ENCODE peak calls at places on chromosomes 13 and 19, in four cellular contexts. T, B, K and H are unnamed samples.

GRCh38 chr19:41937525-41937924 is 9.3 kb upstream of the ERFL start:
- DNase-seq in T (no peak), B (no peak), K (no peak), H (no peak)

GRCh38 chr19:19615086-19615485 is 3.4 kb downstream of the PBX4 start:
- DNase-seq in K (no peak), T (no peak), B (no peak), H (no peak)

GRCh38 chr13:38943231-38943630 is 47.4 kb downstream of the STOML3 start:
- DNase-seq in B (no peak), K (no peak), T (no peak), H (no peak)

GRCh38 chr19:38990949-38991697 is 15.6 kb upstream of the FBXO17 start:
- DNase-seq in K (no peak), B (no peak), T (no peak), H (no peak)

GRCh38 chr13:37475966-37476365 is 122.6 kb downstream of the POSTN start:
- DNase-seq in K (no peak), T (no peak), B (no peak), H (no peak)

GRCh38 chr19:17370026-17370587 is 7.0 kb downstream of the PLVAP start:
- DNase-seq in B (no peak), T (no peak), K (no peak), H (no peak)

GRCh38 chr13:65638572-65639168 is 1591.5 kb downstream of the PCDH9 start:
- DNase-seq in B (no peak), K (no peak), T (peak; percentile 51), H (no peak)

GRCh38 chr13:106736941-106737340 is 169.0 kb upstream of the ARGLU1 start:
- DNase-seq in B (no peak), T (no peak), K (no peak), H (no peak)

GRCh38 chr19:49362048-49362925 is at the start of gene TEAD2:
- DNase-seq in K (no peak), T (peak; percentile 63), B (peak; percentile 88), H (peak; percentile 55)

GRCh38 chr19:49701271-49701786 is 10.4 kb downstream of the CPT1C start:
- DNase-seq in B (no peak), K (no peak), T (no peak), H (no peak)

GRCh38 chr19:49554701-49555181 is 25.6 kb downstream of the NOSIP start:
- DNase-seq in B (no peak), K (no peak), T (peak; percentile 94), H (no peak)

GRCh38 chr13:106344318-106344717 is 191.1 kb downstream of the EFNB2 start:
- DNase-seq in K (no peak), T (no peak), B (no peak), H (no peak)

GRCh38 chr13:106382569-106382968 is 152.9 kb downstream of the EFNB2 start:
- DNase-seq in T (no peak), K (no peak), B (no peak), H (no peak)

GRCh38 chr13:46553521-46553885 is 533 bp downstream of the LRCH1 start:
- DNase-seq in T (no peak), K (peak; percentile 57), B (peak; percentile 71), H (peak; percentile 36)

GRCh38 chr13:75399168-75399878 is 82.6 kb downstream of the TBC1D4 start:
- DNase-seq in K (no peak), B (no peak), T (no peak), H (no peak)

GRCh38 chr19:58538257-58539168 is 5.4 kb upstream of the TRIM28 start:
- DNase-seq in B (peak; percentile 68), K (no peak), T (peak; percentile 83), H (no peak)

GRCh38 chr13:106348032-106348431 is 187.4 kb downstream of the EFNB2 start:
- DNase-seq in B (no peak), T (peak; percentile 92), K (no peak), H (no peak)

GRCh38 chr19:38285567-38285966 is 18.5 kb upstream of the C19orf33 start:
- DNase-seq in B (no peak), K (no peak), T (no peak), H (no peak)

GRCh38 chr19:18349524-18350128 is 9.2 kb downstream of the PGPEP1 start:
- DNase-seq in T (peak; percentile 67), B (no peak), K (peak; percentile 61), H (peak; percentile 42)

GRCh38 chr13:42574435-42575311 is 721 bp downstream of the TNFSF11 start:
- DNase-seq in T (no peak), B (no peak), K (no peak), H (no peak)

GRCh38 chr13:24605923-24606372 is 74.3 kb upstream of the ATP12A start:
- DNase-seq in T (no peak), K (no peak), B (no peak), H (no peak)

GRCh38 chr13:68257111-68257842 is 1027.1 kb upstream of the PCDH9 start:
- DNase-seq in T (no peak), K (no peak), B (no peak), H (no peak)

GRCh38 chr13:79900356-79900755 is 419.4 kb downstream of the NDFIP2 start:
- DNase-seq in B (no peak), T (no peak), K (no peak), H (no peak)

GRCh38 chr19:51565583-51565982 is 5.5 kb upstream of the ZNF175 start:
- DNase-seq in T (no peak), B (no peak), K (no peak), H (no peak)

GRCh38 chr13:94050686-94051085 is 428.8 kb downstream of the DCT start:
- DNase-seq in B (no peak), K (no peak), T (no peak), H (no peak)

GRCh38 chr13:70849267-70849666 is 741.0 kb upstream of the KLHL1 start:
- DNase-seq in T (no peak), K (no peak), B (no peak), H (no peak)

GRCh38 chr13:109481046-109481445 is 305.3 kb downstream of the IRS2 start:
- DNase-seq in T (no peak), K (no peak), B (no peak), H (no peak)

GRCh38 chr19:5547881-5548280 is 19.9 kb downstream of the TINCR start:
- DNase-seq in T (peak; percentile 9), B (no peak), K (no peak), H (no peak)

GRCh38 chr13:22031702-22032286 is 360.9 kb downstream of the FGF9 start:
- DNase-seq in B (no peak), K (no peak), T (no peak), H (no peak)

GRCh38 chr13:49457221-49457620 is 13.1 kb downstream of the SETDB2 start:
- DNase-seq in B (no peak), T (peak; percentile 44), K (no peak), H (no peak)

GRCh38 chr13:35940734-35941133 is 190.4 kb downstream of the DCLK1 start:
- DNase-seq in K (no peak), B (no peak), T (no peak), H (no peak)

GRCh38 chr13:35930665-35931631 is 200.2 kb downstream of the DCLK1 start:
- DNase-seq in T (no peak), B (no peak), K (no peak), H (no peak)

GRCh38 chr13:35941374-35941773 is 189.8 kb downstream of the DCLK1 start:
- DNase-seq in B (no peak), K (no peak), T (no peak), H (no peak)

DNA sequence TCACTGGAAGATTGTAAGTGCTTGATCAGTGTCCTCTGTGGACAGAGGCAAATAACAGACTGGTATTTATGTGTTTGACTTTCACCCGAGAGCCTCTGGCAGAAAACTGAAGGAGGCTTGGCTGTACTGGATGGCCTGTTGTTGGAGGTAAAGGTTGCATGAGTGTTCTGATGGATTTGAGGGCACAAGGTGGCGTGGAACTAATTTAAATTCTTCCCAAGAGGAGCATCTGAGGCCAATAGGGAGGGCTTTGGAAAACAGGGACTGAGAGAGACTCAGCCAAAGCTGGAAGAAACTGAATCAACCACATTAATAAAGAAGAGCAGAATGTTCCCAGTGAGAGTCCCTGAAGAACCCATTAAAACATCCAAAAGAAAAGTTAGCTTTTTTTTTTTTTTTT is 194.6 kb downstream of the DCLK1 start:
- DNase-seq in K (no peak), T (no peak), B (no peak), H (no peak)
- TF ChIP-seq POLR2AphosphoS5 in K (no peak), T (no peak), B (no peak), H (peak; percentile 15)

GRCh38 chr19:33203529-33203928 is 9.4 kb downstream of the LRP3 start:
- DNase-seq in T (no peak), K (no peak), B (no peak), H (no peak)

GRCh38 chr19:33204136-33204973 is 10.2 kb downstream of the LRP3 start:
- DNase-seq in K (no peak), T (no peak), B (no peak), H (no peak)

GRCh38 chr19:33201473-33201872 is 7.3 kb downstream of the LRP3 start:
- DNase-seq in B (no peak), K (no peak), T (no peak), H (no peak)

GRCh38 chr19:33201886-33202545 is 7.9 kb downstream of the LRP3 start:
- DNase-seq in T (no peak), K (no peak), B (no peak), H (no peak)

DNA sequence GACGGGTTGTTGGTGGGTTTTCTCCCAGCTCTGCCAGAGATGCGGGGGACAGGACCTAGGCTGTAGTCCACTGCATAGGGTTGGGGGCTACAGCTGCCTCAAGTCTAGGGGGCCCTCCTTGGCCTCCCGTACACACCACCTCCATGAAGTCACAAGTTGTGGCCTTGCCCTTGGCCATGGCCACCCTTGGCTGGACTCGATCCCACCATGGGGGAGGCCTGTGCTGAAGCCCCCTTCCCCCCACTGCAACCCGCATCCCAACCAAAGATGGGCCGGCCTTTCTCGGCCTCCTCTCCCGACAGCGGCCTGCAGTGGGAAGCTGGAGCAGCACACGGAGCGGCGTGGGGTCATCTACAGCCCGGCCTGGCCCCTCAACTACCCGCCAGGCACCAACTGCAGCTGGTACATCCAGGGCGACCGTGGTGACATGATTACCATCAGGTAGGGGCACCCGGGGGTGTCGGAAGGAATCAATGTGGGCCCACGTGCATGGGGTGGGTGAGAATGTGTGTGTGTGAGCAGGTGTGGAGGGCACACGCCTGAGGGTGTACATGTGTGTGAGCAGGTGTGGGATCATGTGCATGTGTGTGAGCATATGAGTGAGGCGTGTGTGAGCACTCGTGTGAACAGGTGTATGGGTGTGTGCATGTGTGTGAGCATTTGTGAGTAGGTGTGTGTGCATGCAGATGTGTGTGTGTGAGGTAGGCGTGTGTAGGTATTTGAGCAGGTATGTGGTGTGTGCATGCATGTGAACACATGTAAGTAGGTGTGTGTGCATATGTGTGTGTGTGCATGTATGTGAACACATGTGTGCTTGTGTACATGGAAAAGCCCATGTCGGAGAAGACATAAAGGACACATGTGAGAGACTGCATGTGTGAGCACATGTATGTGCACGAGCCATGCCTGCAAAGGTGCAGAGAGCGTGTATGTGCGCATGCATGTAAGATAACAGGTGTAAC is 8.7 kb downstream of the LRP3 start:
- DNase-seq in K (no peak), B (no peak), T (no peak), H (no peak)
- TF ChIP-seq CTCF in K (no peak), B (no peak), T (no peak), H (no peak)

GRCh38 chr19:13102416-13102665 is 317 bp downstream of the LYL1 start:
- DNase-seq in T (no peak), B (no peak), K (no peak), H (no peak)

GRCh38 chr19:13101590-13102415 is 855 bp downstream of the LYL1 start:
- DNase-seq in B (no peak), T (no peak), K (no peak), H (no peak)

GRCh38 chr19:13100031-13100588 is 2.5 kb downstream of the LYL1 start:
- DNase-seq in B (no peak), K (no peak), T (peak; percentile 51), H (no peak)

GRCh38 chr19:13099073-13099999 is 3.3 kb downstream of the LYL1 start:
- DNase-seq in K (no peak), T (peak; percentile 79), B (no peak), H (no peak)

GRCh38 chr19:13100871-13101589 is 1.6 kb downstream of the LYL1 start:
- DNase-seq in T (peak; percentile 60), K (no peak), B (no peak), H (no peak)
- H3K27ac ChIP-seq in T (peak overlapping the region; percentile 76), K (peak overlapping the region; percentile 79), B (no peak overlapping the region), H (peak overlapping the region; percentile 7)

GRCh38 chr19:30305346-30306060 is 66.7 kb upstream of the ZNF536 start:
- DNase-seq in K (no peak), T (no peak), B (no peak), H (no peak)
- TF ChIP-seq POLR2AphosphoS5 in K (no peak), T (no peak), B (no peak), H (no peak)